ENCODE peak calls at places on chromosomes 3 and 15, in seven cellular contexts. One of them, this sample, is unnamed.

GRCh38 chr3:13494463-13495350 is 14.6 kb downstream of the HDAC11 start:
- DNase-seq in aorta: peak; percentile 73
- DNase-seq in tibial artery: no peak
- DNase-seq in BJ: no peak
- DNase-seq in heart right ventricle: no peak
- DNase-seq in NCI-H1694 treated with DMSO at 0.1 percent for 48 hours: no peak
- DNase-seq in nephron progenitor cell: peak; percentile 51
- DNase-seq in this sample: no peak

GRCh38 chr3:9957214-9957613 is 5.0 kb upstream of the PRRT3 start:
- DNase-seq in NCI-H1694 treated with DMSO at 0.1 percent for 48 hours: no peak
- DNase-seq in heart right ventricle: no peak
- DNase-seq in BJ: no peak
- DNase-seq in tibial artery: no peak
- DNase-seq in aorta: no peak
- DNase-seq in nephron progenitor cell: no peak
- DNase-seq in this sample: no peak

GRCh38 chr3:133490468-133491351 is 82.8 kb upstream of the CDV3 start:
- DNase-seq in aorta: no peak
- DNase-seq in NCI-H1694 treated with DMSO at 0.1 percent for 48 hours: no peak
- DNase-seq in BJ: no peak
- DNase-seq in nephron progenitor cell: no peak
- DNase-seq in heart right ventricle: no peak
- DNase-seq in tibial artery: no peak
- DNase-seq in this sample: no peak

GRCh38 chr3:101235048-101235447 is 85.3 kb downstream of the IMPG2 start:
- DNase-seq in NCI-H1694 treated with DMSO at 0.1 percent for 48 hours: no peak
- DNase-seq in aorta: no peak
- DNase-seq in nephron progenitor cell: no peak
- DNase-seq in heart right ventricle: no peak
- DNase-seq in BJ: no peak
- DNase-seq in tibial artery: no peak
- DNase-seq in this sample: no peak

GRCh38 chr3:55686720-55687254 is 199.7 kb upstream of the WNT5A start:
- DNase-seq in nephron progenitor cell: no peak
- DNase-seq in aorta: no peak
- DNase-seq in heart right ventricle: no peak
- DNase-seq in NCI-H1694 treated with DMSO at 0.1 percent for 48 hours: no peak
- DNase-seq in tibial artery: no peak
- DNase-seq in BJ: no peak
- DNase-seq in this sample: no peak

GRCh38 chr3:151379083-151379734 is 5.3 kb downstream of the P2RY12 start:
- DNase-seq in NCI-H1694 treated with DMSO at 0.1 percent for 48 hours: peak; percentile 11
- DNase-seq in heart right ventricle: peak; percentile 14
- DNase-seq in BJ: no peak
- DNase-seq in aorta: no peak
- DNase-seq in tibial artery: peak; percentile 22
- DNase-seq in nephron progenitor cell: peak; percentile 72
- DNase-seq in this sample: no peak

GRCh38 chr3:124217542-124217941 is 225.6 kb upstream of the ROPN1 start:
- DNase-seq in NCI-H1694 treated with DMSO at 0.1 percent for 48 hours: no peak
- DNase-seq in heart right ventricle: peak; percentile 71
- DNase-seq in tibial artery: peak; percentile 36
- DNase-seq in BJ: no peak
- DNase-seq in nephron progenitor cell: peak; percentile 88
- DNase-seq in aorta: no peak
- DNase-seq in this sample: no peak

GRCh38 chr3:187975571-187976360 is 178.2 kb upstream of the LPP start:
- DNase-seq in NCI-H1694 treated with DMSO at 0.1 percent for 48 hours: no peak
- DNase-seq in BJ: no peak
- DNase-seq in tibial artery: peak; percentile 54
- DNase-seq in nephron progenitor cell: peak; percentile 30
- DNase-seq in aorta: no peak
- DNase-seq in heart right ventricle: no peak
- DNase-seq in this sample: no peak

GRCh38 chr15:64464271-64465005 is 4.1 kb downstream of the ZNF609 start:
- DNase-seq in BJ: no peak
- DNase-seq in nephron progenitor cell: no peak
- DNase-seq in NCI-H1694 treated with DMSO at 0.1 percent for 48 hours: no peak
- DNase-seq in aorta: no peak
- DNase-seq in tibial artery: no peak
- DNase-seq in heart right ventricle: no peak
- DNase-seq in this sample: no peak

GRCh38 chr15:79680721-79681120 is 216.1 kb downstream of the MTHFS start:
- DNase-seq in tibial artery: no peak
- DNase-seq in aorta: no peak
- DNase-seq in heart right ventricle: no peak
- DNase-seq in NCI-H1694 treated with DMSO at 0.1 percent for 48 hours: no peak
- DNase-seq in nephron progenitor cell: no peak
- DNase-seq in BJ: peak; percentile 52
- DNase-seq in this sample: no peak

GRCh38 chr3:112773-113172 is 83.8 kb upstream of the CHL1 start:
- DNase-seq in heart right ventricle: no peak
- DNase-seq in NCI-H1694 treated with DMSO at 0.1 percent for 48 hours: no peak
- DNase-seq in nephron progenitor cell: no peak
- DNase-seq in tibial artery: no peak
- DNase-seq in aorta: no peak
- DNase-seq in BJ: no peak
- DNase-seq in this sample: no peak

GRCh38 chr15:48802867-48803266 is 8.0 kb downstream of the CEP152 start:
- DNase-seq in aorta: no peak
- DNase-seq in nephron progenitor cell: no peak
- DNase-seq in BJ: peak; percentile 54
- DNase-seq in tibial artery: no peak
- DNase-seq in NCI-H1694 treated with DMSO at 0.1 percent for 48 hours: no peak
- DNase-seq in heart right ventricle: no peak
- DNase-seq in this sample: no peak

GRCh38 chr15:91929509-91929908 is 76.0 kb downstream of the SLCO3A1 start:
- DNase-seq in heart right ventricle: no peak
- DNase-seq in tibial artery: peak; percentile 67
- DNase-seq in aorta: no peak
- DNase-seq in NCI-H1694 treated with DMSO at 0.1 percent for 48 hours: no peak
- DNase-seq in BJ: no peak
- DNase-seq in nephron progenitor cell: no peak
- DNase-seq in this sample: no peak

GRCh38 chr3:31064021-31064420 is 169.6 kb upstream of the GADL1 start:
- DNase-seq in aorta: no peak
- DNase-seq in heart right ventricle: no peak
- DNase-seq in tibial artery: no peak
- DNase-seq in BJ: peak; percentile 26
- DNase-seq in nephron progenitor cell: no peak
- DNase-seq in NCI-H1694 treated with DMSO at 0.1 percent for 48 hours: no peak
- DNase-seq in this sample: no peak

GRCh38 chr3:141482250-141482937 is 4.4 kb upstream of the RASA2 start:
- DNase-seq in aorta: no peak
- DNase-seq in NCI-H1694 treated with DMSO at 0.1 percent for 48 hours: no peak
- DNase-seq in heart right ventricle: no peak
- DNase-seq in nephron progenitor cell: no peak
- DNase-seq in tibial artery: no peak
- DNase-seq in BJ: peak; percentile 76
- DNase-seq in this sample: no peak

GRCh38 chr15:52284164-52284563 is 11.4 kb downstream of the MYO5C start:
- DNase-seq in tibial artery: no peak
- DNase-seq in aorta: no peak
- DNase-seq in heart right ventricle: no peak
- DNase-seq in nephron progenitor cell: no peak
- DNase-seq in BJ: no peak
- DNase-seq in NCI-H1694 treated with DMSO at 0.1 percent for 48 hours: no peak
- DNase-seq in this sample: no peak

GRCh38 chr3:48565591-48566400 is 2.2 kb upstream of the UCN2 start:
- DNase-seq in NCI-H1694 treated with DMSO at 0.1 percent for 48 hours: no peak
- DNase-seq in aorta: no peak
- DNase-seq in tibial artery: no peak
- DNase-seq in nephron progenitor cell: no peak
- DNase-seq in heart right ventricle: no peak
- DNase-seq in BJ: no peak
- DNase-seq in this sample: no peak

GRCh38 chr3:168093790-168094189 is 1.9 kb downstream of the GOLIM4 start:
- DNase-seq in BJ: no peak
- DNase-seq in tibial artery: no peak
- DNase-seq in aorta: no peak
- DNase-seq in heart right ventricle: no peak
- DNase-seq in nephron progenitor cell: no peak
- DNase-seq in NCI-H1694 treated with DMSO at 0.1 percent for 48 hours: no peak
- DNase-seq in this sample: no peak

GRCh38 chr15:28123408-28124023 is 24.4 kb upstream of the OCA2 start:
- DNase-seq in NCI-H1694 treated with DMSO at 0.1 percent for 48 hours: peak; percentile 12
- DNase-seq in BJ: no peak
- DNase-seq in nephron progenitor cell: peak; percentile 80
- DNase-seq in heart right ventricle: peak; percentile 51
- DNase-seq in aorta: peak; percentile 87
- DNase-seq in tibial artery: peak; percentile 77
- DNase-seq in this sample: peak; percentile 72

GRCh38 chr15:61051570-61052031 is 177.5 kb downstream of the RORA start:
- DNase-seq in NCI-H1694 treated with DMSO at 0.1 percent for 48 hours: peak; percentile 40
- DNase-seq in aorta: no peak
- DNase-seq in BJ: peak; percentile 54
- DNase-seq in tibial artery: peak; percentile 54
- DNase-seq in nephron progenitor cell: no peak
- DNase-seq in heart right ventricle: peak; percentile 49
- DNase-seq in this sample: no peak

GRCh38 chr15:62112616-62113593 is 46.1 kb downstream of the C2CD4A start:
- DNase-seq in heart right ventricle: no peak
- DNase-seq in NCI-H1694 treated with DMSO at 0.1 percent for 48 hours: no peak
- DNase-seq in tibial artery: no peak
- DNase-seq in BJ: peak; percentile 26
- DNase-seq in nephron progenitor cell: no peak
- DNase-seq in aorta: no peak
- DNase-seq in this sample: no peak

GRCh38 chr3:98010194-98010882 is 24.8 kb downstream of the GABRR3 start:
- DNase-seq in nephron progenitor cell: peak; percentile 33
- DNase-seq in aorta: no peak
- DNase-seq in BJ: no peak
- DNase-seq in heart right ventricle: no peak
- DNase-seq in NCI-H1694 treated with DMSO at 0.1 percent for 48 hours: no peak
- DNase-seq in tibial artery: no peak
- DNase-seq in this sample: no peak

GRCh38 chr3:35721628-35722027 is 82.3 kb downstream of the ARPP21 start:
- DNase-seq in aorta: no peak
- DNase-seq in BJ: no peak
- DNase-seq in nephron progenitor cell: no peak
- DNase-seq in tibial artery: no peak
- DNase-seq in heart right ventricle: no peak
- DNase-seq in NCI-H1694 treated with DMSO at 0.1 percent for 48 hours: no peak
- DNase-seq in this sample: no peak

GRCh38 chr15:66224946-66225345 is 28.6 kb downstream of the MEGF11 start:
- DNase-seq in tibial artery: no peak
- DNase-seq in nephron progenitor cell: no peak
- DNase-seq in NCI-H1694 treated with DMSO at 0.1 percent for 48 hours: no peak
- DNase-seq in BJ: no peak
- DNase-seq in heart right ventricle: no peak
- DNase-seq in aorta: no peak
- DNase-seq in this sample: no peak

GRCh38 chr3:139173372-139174108 is 128.8 kb upstream of the PRR23C start:
- DNase-seq in NCI-H1694 treated with DMSO at 0.1 percent for 48 hours: peak; percentile 48
- DNase-seq in tibial artery: no peak
- DNase-seq in heart right ventricle: no peak
- DNase-seq in aorta: no peak
- DNase-seq in nephron progenitor cell: no peak
- DNase-seq in BJ: no peak
- DNase-seq in this sample: no peak

GRCh38 chr3:73427018-73427750 is 197.6 kb downstream of the PDZRN3 start:
- DNase-seq in nephron progenitor cell: no peak
- DNase-seq in tibial artery: no peak
- DNase-seq in aorta: no peak
- DNase-seq in NCI-H1694 treated with DMSO at 0.1 percent for 48 hours: peak; percentile 48
- DNase-seq in BJ: no peak
- DNase-seq in heart right ventricle: no peak
- DNase-seq in this sample: no peak

GRCh38 chr3:40340541-40341170 is 31.1 kb downstream of the EIF1B start:
- DNase-seq in heart right ventricle: no peak
- DNase-seq in tibial artery: no peak
- DNase-seq in NCI-H1694 treated with DMSO at 0.1 percent for 48 hours: no peak
- DNase-seq in nephron progenitor cell: no peak
- DNase-seq in aorta: no peak
- DNase-seq in BJ: no peak
- DNase-seq in this sample: no peak

GRCh38 chr3:130609166-130609574 is 92.2 kb downstream of the COL6A6 start:
- DNase-seq in nephron progenitor cell: no peak
- DNase-seq in tibial artery: peak; percentile 40
- DNase-seq in BJ: no peak
- DNase-seq in NCI-H1694 treated with DMSO at 0.1 percent for 48 hours: no peak
- DNase-seq in aorta: no peak
- DNase-seq in heart right ventricle: peak; percentile 48
- DNase-seq in this sample: peak; percentile 71

GRCh38 chr15:25243800-25244097 is 195.1 kb downstream of the UBE3A start:
- DNase-seq in aorta: peak; percentile 45
- DNase-seq in NCI-H1694 treated with DMSO at 0.1 percent for 48 hours: no peak
- DNase-seq in tibial artery: peak; percentile 14
- DNase-seq in heart right ventricle: no peak
- DNase-seq in nephron progenitor cell: no peak
- DNase-seq in BJ: no peak
- DNase-seq in this sample: peak; percentile 43

GRCh38 chr3:7285502-7285901 is 424.6 kb downstream of the GRM7 start:
- DNase-seq in nephron progenitor cell: no peak
- DNase-seq in BJ: no peak
- DNase-seq in tibial artery: no peak
- DNase-seq in aorta: no peak
- DNase-seq in NCI-H1694 treated with DMSO at 0.1 percent for 48 hours: no peak
- DNase-seq in heart right ventricle: no peak
- DNase-seq in this sample: no peak

GRCh38 chr3:125150525-125151436 is 61.8 kb downstream of the SLC12A8 start:
- DNase-seq in tibial artery: no peak
- DNase-seq in BJ: no peak
- DNase-seq in heart right ventricle: no peak
- DNase-seq in nephron progenitor cell: peak; percentile 26
- DNase-seq in aorta: no peak
- DNase-seq in NCI-H1694 treated with DMSO at 0.1 percent for 48 hours: peak; percentile 52
- DNase-seq in this sample: no peak

GRCh38 chr15:27681038-27681437 is 418.1 kb downstream of the OCA2 start:
- DNase-seq in heart right ventricle: no peak
- DNase-seq in tibial artery: no peak
- DNase-seq in nephron progenitor cell: no peak
- DNase-seq in aorta: no peak
- DNase-seq in BJ: no peak
- DNase-seq in NCI-H1694 treated with DMSO at 0.1 percent for 48 hours: no peak
- DNase-seq in this sample: no peak

GRCh38 chr15:37771462-37771861 is 163.0 kb upstream of the TMCO5A start:
- DNase-seq in aorta: no peak
- DNase-seq in BJ: no peak
- DNase-seq in nephron progenitor cell: no peak
- DNase-seq in heart right ventricle: no peak
- DNase-seq in NCI-H1694 treated with DMSO at 0.1 percent for 48 hours: no peak
- DNase-seq in tibial artery: no peak
- DNase-seq in this sample: no peak

GRCh38 chr3:32453346-32453745 is 49.3 kb downstream of the CMTM6 start:
- DNase-seq in NCI-H1694 treated with DMSO at 0.1 percent for 48 hours: no peak
- DNase-seq in BJ: peak; percentile 35
- DNase-seq in tibial artery: no peak
- DNase-seq in aorta: no peak
- DNase-seq in heart right ventricle: no peak
- DNase-seq in nephron progenitor cell: no peak
- DNase-seq in this sample: no peak

GRCh38 chr3:196942226-196942914 is at the start of gene NCBP2:
- DNase-seq in BJ: peak; percentile 80
- DNase-seq in nephron progenitor cell: peak; percentile 99
- DNase-seq in NCI-H1694 treated with DMSO at 0.1 percent for 48 hours: peak; percentile 96
- DNase-seq in aorta: peak; percentile 100
- DNase-seq in heart right ventricle: peak; percentile 99
- DNase-seq in tibial artery: peak; percentile 98
- DNase-seq in this sample: peak; percentile 99

GRCh38 chr15:60479361-60479684 is 381 bp upstream of the ICE2 start:
- DNase-seq in tibial artery: no peak
- DNase-seq in heart right ventricle: no peak
- DNase-seq in nephron progenitor cell: no peak
- DNase-seq in aorta: no peak
- DNase-seq in BJ: no peak
- DNase-seq in NCI-H1694 treated with DMSO at 0.1 percent for 48 hours: no peak
- DNase-seq in this sample: no peak

GRCh38 chr15:83871808-83872559 is 218.1 kb downstream of the ADAMTSL3 start:
- DNase-seq in tibial artery: no peak
- DNase-seq in aorta: no peak
- DNase-seq in heart right ventricle: no peak
- DNase-seq in BJ: no peak
- DNase-seq in nephron progenitor cell: no peak
- DNase-seq in NCI-H1694 treated with DMSO at 0.1 percent for 48 hours: no peak
- DNase-seq in this sample: no peak

GRCh38 chr3:106114848-106115247 is 246.0 kb upstream of the CBLB start:
- DNase-seq in NCI-H1694 treated with DMSO at 0.1 percent for 48 hours: no peak
- DNase-seq in tibial artery: no peak
- DNase-seq in BJ: no peak
- DNase-seq in heart right ventricle: no peak
- DNase-seq in nephron progenitor cell: no peak
- DNase-seq in aorta: no peak
- DNase-seq in this sample: no peak

This sample was measured in right atrium auricular region.